ENCODE peak calls at places on chromosomes 1 and 21, in ten cellular contexts. R is AG09319; D is mucosa of gallbladder; M is thoracic aorta; W is HT-29; B is amniotic epithelial cell; N is activated naive CD4-positive, alpha-beta T cell treated with anti-CD3 and anti-CD28 coated beads, Interleukin-2, amount 10 ng/mL, durations not matched to agents 7 days and 5 days; Z is dermis blood vessel endothelial cell; Q is stimulated activated CD8-positive, alpha-beta memory T cell treated with anti-CD3 and anti-CD28 coated beads, Interleukin-2, amount 100 ng/mL, for 1 hour; L is glomerular endothelial cell. U is an unnamed sample.

GRCh38 chr21:43950481-43950880 is 61.6 kb upstream of the TRAPPC10 start:
- DNase-seq in R (no peak), D (no peak), M (no peak), W (no peak), B (no peak), N (no peak), Z (no peak), Q (no peak), L (no peak), U (no peak)

GRCh38 chr1:17314491-17314971 is 6.5 kb downstream of the PADI4 start:
- DNase-seq in R (no peak), D (no peak), M (no peak), W (no peak), B (peak), N (no peak), Z (no peak), Q (no peak), L (no peak), U (no peak)

GRCh38 chr21:27156666-27157065 is 189.8 kb upstream of the ADAMTS5 start:
- DNase-seq in R (no peak), D (no peak), M (no peak), W (no peak), B (no peak), N (no peak), Z (no peak), Q (no peak), L (no peak), U (no peak)

GRCh38 chr1:56577859-56578663 is 1.3 kb downstream of the PLPP3 start:
- DNase-seq in R (no peak), D (peak), M (no peak), W (peak), B (peak), N (no peak), Z (peak), Q (no peak), L (no peak), U (peak)

GRCh38 chr1:234515821-234516241 is 36.9 kb upstream of the TARBP1 start:
- DNase-seq in R (no peak), D (no peak), M (no peak), W (no peak), B (no peak), N (no peak), Z (peak), Q (no peak), L (no peak), U (peak)

GRCh38 chr1:51516639-51517158 is 2.4 kb downstream of the EPS15 start:
- DNase-seq in R (no peak), D (no peak), M (no peak), W (no peak), B (peak), N (no peak), Z (no peak), Q (no peak), L (no peak), U (peak)

GRCh38 chr21:46662765-46663500 is 27.5 kb downstream of the PRMT2 start:
- DNase-seq in R (no peak), D (no peak), M (no peak), W (no peak), B (no peak), N (no peak), Z (no peak), Q (no peak), L (no peak), U (no peak)

GRCh38 chr21:45741691-45742090 is 98.2 kb downstream of the PCBP3 start:
- DNase-seq in R (no peak), D (no peak), M (no peak), W (no peak), B (no peak), N (no peak), Z (no peak), Q (no peak), L (no peak), U (no peak)

GRCh38 chr1:245326396-245326795 is 171.6 kb downstream of the KIF26B start:
- DNase-seq in R (no peak), D (no peak), M (no peak), W (no peak), B (no peak), N (no peak), Z (no peak), Q (no peak), L (no peak), U (no peak)

GRCh38 chr1:8023995-8024313 is 2.2 kb downstream of the ERRFI1 start:
- DNase-seq in R (no peak), D (no peak), M (no peak), W (peak), B (peak), N (no peak), Z (no peak), Q (no peak), L (no peak), U (no peak)

GRCh38 chr1:175075572-175076568 is 8.2 kb downstream of the TNN start:
- DNase-seq in R (no peak), D (no peak), M (no peak), W (no peak), B (no peak), N (no peak), Z (no peak), Q (no peak), L (no peak), U (no peak)

GRCh38 chr21:34544032-34544496 is 32.1 kb upstream of the KCNE1 start:
- DNase-seq in R (no peak), D (peak), M (no peak), W (peak), B (peak), N (peak), Z (peak), Q (no peak), L (no peak), U (peak)

GRCh38 chr1:56508523-56508983 is 70.8 kb downstream of the PLPP3 start:
- DNase-seq in R (no peak), D (peak), M (no peak), W (peak), B (peak), N (no peak), Z (no peak), Q (no peak), L (no peak), U (no peak)

GRCh38 chr1:164660415-164661174 is 101.6 kb downstream of the PBX1 start:
- DNase-seq in R (no peak), D (no peak), M (no peak), W (no peak), B (no peak), N (no peak), Z (no peak), Q (no peak), L (no peak), U (no peak)

GRCh38 chr1:164735315-164736052 is 176.5 kb downstream of the PBX1 start:
- DNase-seq in R (no peak), D (peak), M (no peak), W (peak), B (peak), N (no peak), Z (no peak), Q (no peak), L (no peak), U (no peak)

GRCh38 chr1:78171736-78172590 is 126.2 kb downstream of the GIPC2 start:
- DNase-seq in R (no peak), D (no peak), M (no peak), W (no peak), B (peak), N (no peak), Z (peak), Q (no peak), L (no peak), U (no peak)

GRCh38 chr1:28064064-28064463 is 24.3 kb downstream of the EYA3 start:
- DNase-seq in R (no peak), D (no peak), M (no peak), W (no peak), B (peak), N (no peak), Z (peak), Q (no peak), L (no peak), U (peak)

GRCh38 chr1:89725016-89725380 is 92.1 kb downstream of the LRRC8C start:
- DNase-seq in R (peak), D (no peak), M (no peak), W (no peak), B (peak), N (no peak), Z (no peak), Q (no peak), L (no peak), U (peak)

GRCh38 chr1:198892065-198892464 is 253.2 kb downstream of the PTPRC start:
- DNase-seq in R (no peak), D (no peak), M (no peak), W (no peak), B (peak), N (no peak), Z (peak), Q (no peak), L (peak), U (peak)

GRCh38 chr21:26801524-26801923 is 43.7 kb downstream of the ADAMTS1 start:
- DNase-seq in R (peak), D (no peak), M (no peak), W (no peak), B (peak), N (no peak), Z (no peak), Q (no peak), L (no peak), U (no peak)

GRCh38 chr1:64685247-64685646 is 59.6 kb upstream of the RAVER2 start:
- DNase-seq in R (no peak), D (no peak), M (no peak), W (no peak), B (no peak), N (no peak), Z (no peak), Q (no peak), L (no peak), U (no peak)

GRCh38 chr21:25850126-25850831 is 115.5 kb downstream of the GABPA start:
- DNase-seq in R (no peak), D (no peak), M (no peak), W (no peak), B (peak), N (no peak), Z (no peak), Q (no peak), L (no peak), U (no peak)

GRCh38 chr1:6587261-6588005 is 7.6 kb downstream of the ZBTB48 start:
- DNase-seq in R (no peak), D (no peak), M (no peak), W (no peak), B (no peak), N (no peak), Z (no peak), Q (no peak), L (no peak), U (no peak)